ENCODE peak calls at places on chromosomes 3 and 15, in seven cellular contexts. V, A, Y, K, S, H and N are unnamed samples.

GRCh38 chr3:52393959-52394670 is 50.8 kb downstream of the SEMA3G start:
- DNase-seq in V (no peak), A (no peak), Y (no peak), K (no peak), S (no peak), H (no peak), N (no peak)

GRCh38 chr15:48781481-48782081 is 29.3 kb downstream of the CEP152 start:
- DNase-seq in V (no peak), A (no peak), Y (no peak), K (no peak), S (no peak), H (no peak), N (no peak)

GRCh38 chr3:10248984-10249748 is 907 bp downstream of the TATDN2 start:
- DNase-seq in V (peak), A (peak), Y (peak), K (peak), S (peak), H (peak), N (no peak)

GRCh38 chr3:62562017-62562416 is 188.7 kb upstream of the FEZF2 start:
- DNase-seq in V (no peak), A (peak), Y (peak), K (no peak), S (no peak), H (no peak), N (no peak)

GRCh38 chr3:98902341-98902740 is 846 bp upstream of the DCBLD2 start:
- DNase-seq in V (no peak), A (no peak), Y (no peak), K (no peak), S (no peak), H (no peak), N (no peak)

GRCh38 chr15:78320173-78320572 is 20.0 kb upstream of the CRABP1 start:
- DNase-seq in V (no peak), A (no peak), Y (no peak), K (no peak), S (no peak), H (no peak), N (no peak)

GRCh38 chr15:65824031-65824743 is 32.1 kb upstream of the DENND4A start:
- DNase-seq in V (peak), A (peak), Y (peak), K (peak), S (peak), H (peak), N (peak)

GRCh38 chr3:10419637-10420232 is 85.7 kb downstream of the ATP2B2 start:
- DNase-seq in V (no peak), A (peak), Y (no peak), K (no peak), S (no peak), H (no peak), N (no peak)

GRCh38 chr3:177186306-177186705 is 11.0 kb downstream of the TBL1XR1 start:
- DNase-seq in V (no peak), A (no peak), Y (no peak), K (no peak), S (no peak), H (no peak), N (no peak)

GRCh38 chr15:43930079-43930478 is 103.3 kb downstream of the WDR76 start:
- DNase-seq in V (no peak), A (peak), Y (no peak), K (peak), S (peak), H (peak), N (no peak)

GRCh38 chr3:52291508-52292181 is 4.0 kb downstream of the GLYCTK start:
- DNase-seq in V (no peak), A (no peak), Y (peak), K (no peak), S (peak), H (no peak), N (no peak)

GRCh38 chr3:61333562-61333961 is 82.3 kb upstream of the FHIT start:
- DNase-seq in V (no peak), A (no peak), Y (no peak), K (no peak), S (no peak), H (peak), N (peak)

GRCh38 chr15:95017950-95018349 is 786.6 kb downstream of the MCTP2 start:
- DNase-seq in V (no peak), A (no peak), Y (peak), K (peak), S (no peak), H (peak), N (no peak)

GRCh38 chr3:126911162-126912026 is 71.5 kb upstream of the PLXNA1 start:
- DNase-seq in V (no peak), A (peak), Y (peak), K (peak), S (no peak), H (peak), N (peak)

GRCh38 chr3:105353485-105354161 is 13.1 kb upstream of the ALCAM start:
- DNase-seq in V (no peak), A (peak), Y (peak), K (peak), S (no peak), H (peak), N (peak)

GRCh38 chr15:33243869-33244268 is 49.4 kb upstream of the FMN1 start:
- DNase-seq in V (no peak), A (peak), Y (peak), K (no peak), S (no peak), H (peak), N (peak)

GRCh38 chr15:96300808-96301207 is 29.7 kb upstream of the NR2F2 start:
- DNase-seq in V (no peak), A (no peak), Y (no peak), K (no peak), S (no peak), H (no peak), N (no peak)

GRCh38 chr3:159807137-159808028 is 181.3 kb upstream of the IL12A start:
- DNase-seq in V (no peak), A (no peak), Y (no peak), K (no peak), S (no peak), H (no peak), N (no peak)

GRCh38 chr3:96466441-96466840 is 348.0 kb upstream of the EPHA6 start:
- DNase-seq in V (no peak), A (no peak), Y (peak), K (no peak), S (no peak), H (no peak), N (no peak)

GRCh38 chr3:56878046-56878445 is 76.3 kb upstream of the ARHGEF3 start:
- DNase-seq in V (no peak), A (peak), Y (peak), K (no peak), S (no peak), H (peak), N (no peak)

GRCh38 chr3:119937229-119937628 is 155.3 kb downstream of the NR1I2 start:
- DNase-seq in V (no peak), A (peak), Y (peak), K (no peak), S (no peak), H (peak), N (no peak)

GRCh38 chr3:136883967-136884720 is 22.1 kb downstream of the NCK1 start:
- DNase-seq in V (no peak), A (no peak), Y (no peak), K (no peak), S (no peak), H (no peak), N (no peak)

GRCh38 chr15:99555089-99555488 is 10.7 kb upstream of the MEF2A start:
- DNase-seq in V (no peak), A (no peak), Y (no peak), K (no peak), S (no peak), H (no peak), N (no peak)

GRCh38 chr15:99558084-99558483 is 7.7 kb upstream of the MEF2A start:
- DNase-seq in V (no peak), A (no peak), Y (no peak), K (no peak), S (no peak), H (no peak), N (no peak)

GRCh38 chr15:99556010-99556409 is 9.8 kb upstream of the MEF2A start:
- DNase-seq in V (no peak), A (no peak), Y (no peak), K (no peak), S (no peak), H (no peak), N (no peak)

GRCh38 chr15:99558571-99558970 is 7.2 kb upstream of the MEF2A start:
- DNase-seq in V (no peak), A (no peak), Y (no peak), K (no peak), S (no peak), H (no peak), N (no peak)

DNA sequence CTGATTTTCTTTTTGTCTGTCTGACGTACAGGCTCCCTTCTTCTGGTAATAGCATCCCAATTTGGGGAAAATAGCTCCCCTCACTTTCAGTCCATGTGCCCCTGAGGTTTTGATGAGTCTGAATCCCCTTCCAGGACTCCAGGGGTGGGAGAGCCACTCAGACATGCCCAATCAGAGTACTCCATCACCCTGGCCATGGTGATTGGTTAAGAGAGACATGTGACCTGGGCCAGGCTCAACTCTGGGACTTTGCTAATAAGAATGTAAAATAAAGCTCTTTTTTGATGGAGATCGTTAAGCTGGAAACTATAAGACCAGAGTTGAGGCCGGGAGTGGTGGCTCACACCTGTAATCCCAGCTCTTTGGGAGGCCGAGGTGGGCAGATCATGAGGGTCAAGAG is 9.2 kb upstream of the MEF2A start:
- DNase-seq in V (no peak), A (no peak), Y (no peak), K (no peak), S (no peak), H (no peak), N (no peak)
- H3K23ac ChIP-seq in V (no peak), A (no peak), Y (no peak), K (no peak), S (no peak), H (no peak), N (no peak)

GRCh38 chr15:84979651-84980050 is 2.0 kb upstream of the PDE8A start:
- DNase-seq in V (no peak), A (no peak), Y (peak), K (peak), S (peak), H (peak), N (no peak)

GRCh38 chr15:84980196-84981053 is 1.2 kb upstream of the PDE8A start:
- DNase-seq in V (peak), A (peak), Y (peak), K (peak), S (peak), H (peak), N (peak)

GRCh38 chr15:84982301-84982920 is 755 bp downstream of the PDE8A start:
- DNase-seq in V (no peak), A (peak), Y (peak), K (peak), S (no peak), H (peak), N (peak)

GRCh38 chr15:84981711-84982300 is at the start of gene PDE8A:
- DNase-seq in V (peak), A (peak), Y (peak), K (peak), S (peak), H (peak), N (peak)

DNA sequence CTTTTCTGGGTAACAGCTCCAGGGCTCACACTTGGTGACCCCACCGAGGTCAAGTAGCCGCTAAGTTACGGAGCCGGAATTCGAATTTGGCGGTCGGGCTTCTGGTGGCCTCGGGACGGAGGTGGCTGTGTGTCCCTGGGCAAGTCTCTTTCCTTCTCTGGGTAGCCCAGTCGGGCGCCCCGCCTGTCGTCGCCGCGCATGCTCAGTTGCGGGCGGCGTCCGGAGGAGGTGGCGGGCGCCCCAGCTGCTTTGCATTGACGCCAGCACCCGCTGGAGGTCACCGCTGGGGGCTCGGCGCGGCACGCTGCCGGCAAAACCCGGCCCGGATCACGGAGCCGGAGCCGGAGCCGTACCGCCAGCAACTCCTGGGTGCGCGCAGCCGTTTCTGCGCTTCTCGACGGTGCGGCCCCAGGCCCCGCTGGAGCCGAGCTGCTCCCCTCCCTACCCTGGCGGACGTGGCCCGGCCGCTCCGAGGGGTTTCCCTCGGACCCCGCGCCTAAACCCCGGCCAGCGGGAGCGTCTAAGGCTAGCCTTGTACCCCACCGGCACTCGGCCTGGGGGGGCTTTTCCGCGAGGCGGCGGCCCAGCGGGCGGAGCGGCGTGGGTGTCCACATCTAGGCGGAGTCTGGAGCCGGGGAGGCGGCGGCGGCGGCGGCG is 474 bp upstream of the PDE8A start:
- DNase-seq in V (peak), A (peak), Y (peak), K (peak), S (peak), H (peak), N (peak)
- H3K4me2 ChIP-seq in V (peak), A (peak), Y (peak), K (peak), S (peak), H (peak), N (peak)

DNA sequence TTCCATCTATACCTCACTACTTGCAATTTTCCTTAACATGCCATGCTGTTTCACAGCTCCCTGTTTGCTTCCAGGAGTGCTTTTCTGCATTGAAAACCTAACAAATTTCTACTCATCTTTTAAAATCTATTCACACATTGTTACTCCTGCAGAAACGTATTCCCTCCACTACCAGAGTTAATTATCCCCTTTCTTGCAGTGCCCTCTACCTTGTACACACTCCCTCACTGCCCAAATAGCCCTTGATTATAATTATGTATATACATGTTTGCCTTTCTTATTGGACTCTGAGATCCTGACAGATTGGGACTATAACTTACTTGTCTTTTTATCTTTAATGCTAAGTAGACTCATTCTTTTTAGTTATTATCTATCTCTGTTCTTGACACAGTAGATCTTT is 325.0 kb downstream of the OXSM start:
- DNase-seq in V (no peak), A (no peak), Y (no peak), K (no peak), S (no peak), H (no peak), N (no peak)
- H3K23ac ChIP-seq in V (no peak), A (no peak), Y (no peak), K (no peak), S (no peak), H (no peak), N (no peak)

GRCh38 chr3:33063651-33064051 is 33.3 kb downstream of the GLB1 start:
- DNase-seq in V (no peak), A (peak), Y (no peak), K (no peak), S (no peak), H (no peak), N (no peak)

GRCh38 chr3:33058780-33059179 is 38.2 kb downstream of the GLB1 start:
- DNase-seq in V (no peak), A (no peak), Y (no peak), K (no peak), S (no peak), H (no peak), N (no peak)

GRCh38 chr3:33060609-33061337 is 36.2 kb downstream of the GLB1 start:
- DNase-seq in V (no peak), A (no peak), Y (no peak), K (no peak), S (no peak), H (no peak), N (no peak)

GRCh38 chr3:33062814-33063346 is 34.1 kb downstream of the GLB1 start:
- DNase-seq in V (no peak), A (no peak), Y (no peak), K (no peak), S (no peak), H (no peak), N (no peak)

DNA sequence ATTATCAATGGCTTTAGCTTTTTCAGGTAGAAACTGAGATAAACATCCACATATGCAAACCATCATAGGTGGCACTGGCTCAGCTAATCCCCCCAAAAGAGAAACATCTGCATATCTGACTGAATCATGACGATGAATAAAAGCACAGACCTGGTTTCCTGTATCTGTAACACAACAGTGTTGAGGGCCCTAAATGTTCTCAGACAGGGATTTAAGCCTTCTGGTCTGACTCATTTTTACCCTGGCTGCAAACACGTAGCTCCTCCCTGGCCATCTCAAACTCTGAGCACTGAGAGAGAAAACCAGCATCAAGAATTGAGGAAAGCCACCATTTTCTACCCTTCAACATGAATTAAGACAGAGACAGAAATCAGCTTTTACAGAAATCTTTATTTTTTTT is 35.2 kb downstream of the GLB1 start:
- DNase-seq in V (no peak), A (peak), Y (peak), K (no peak), S (no peak), H (peak), N (no peak)
- H3K4me2 ChIP-seq in V (no peak), A (no peak), Y (no peak), K (no peak), S (no peak), H (no peak), N (no peak)